ENCODE peak calls at places on chromosomes 12 and 14, in nine cellular contexts. G, D, K, L, M, S, X, U and C are unnamed samples. For H3K27me3, the result is how much of the 10 kb centered on the place peaks cover.

GRCh38 chr12:15811192-15812127 is 22.3 kb upstream of the EPS8 start:
- DNase-seq in U (no peak), L (no peak), S (no peak), M (no peak), X (no peak), G (no peak), D (no peak), K (no peak), C (no peak)

GRCh38 chr14:50058112-50058511 is 58.3 kb downstream of the VCPKMT start:
- DNase-seq in L (no peak), X (no peak), M (no peak), K (no peak), U (no peak), D (no peak), S (no peak), G (no peak), C (no peak)

GRCh38 chr14:35403085-35403396 is 1.5 kb downstream of the NFKBIA start:
- DNase-seq in X (peak), G (peak), D (no peak), K (peak), S (peak), M (peak), U (peak), L (peak), C (peak)

GRCh38 chr12:27382126-27382795 is 49.6 kb downstream of the BMAL2 start:
- DNase-seq in U (no peak), K (no peak), S (peak), D (no peak), M (no peak), X (no peak), G (no peak), L (no peak), C (no peak)

GRCh38 chr12:124489915-124490583 is 77.4 kb downstream of the NCOR2 start:
- DNase-seq in X (no peak), S (no peak), L (no peak), U (no peak), M (no peak), G (no peak), D (no peak), K (peak), C (no peak)

GRCh38 chr12:90575995-90576394 is 379.0 kb downstream of the CCER1 start:
- DNase-seq in L (no peak), S (no peak), D (peak), U (no peak), M (no peak), G (no peak), K (no peak), X (no peak), C (no peak)

GRCh38 chr12:11840350-11840749 is 190.9 kb downstream of the ETV6 start:
- DNase-seq in G (no peak), S (no peak), M (no peak), D (no peak), K (peak), L (no peak), X (no peak), U (no peak), C (no peak)

GRCh38 chr14:94543450-94544123 is 17.7 kb upstream of the SERPINA4 start:
- DNase-seq in X (no peak), S (no peak), U (no peak), K (peak), G (no peak), L (no peak), D (no peak), M (peak), C (peak)

GRCh38 chr14:89226789-89227489 is 190.1 kb downstream of the FOXN3 start:
- DNase-seq in S (no peak), K (no peak), M (no peak), L (no peak), X (no peak), G (no peak), D (no peak), U (no peak), C (no peak)

GRCh38 chr14:21652209-21652808 is 1.3 kb upstream of the OR4E2 start:
- DNase-seq in G (no peak), U (no peak), M (no peak), K (peak), S (no peak), X (no peak), L (no peak), D (no peak), C (no peak)

GRCh38 chr14:81153187-81153586 is 67.6 kb downstream of the GTF2A1 start:
- DNase-seq in S (no peak), M (no peak), D (no peak), X (no peak), G (no peak), U (no peak), L (no peak), K (no peak), C (no peak)

GRCh38 chr14:82047777-82048470 is 514.3 kb upstream of the SEL1L start:
- DNase-seq in D (no peak), K (no peak), X (no peak), L (no peak), G (no peak), M (no peak), S (no peak), U (no peak), C (no peak)

GRCh38 chr12:59936546-59936945 is 340.7 kb downstream of the SLC16A7 start:
- DNase-seq in M (no peak), L (no peak), D (no peak), G (no peak), S (no peak), U (no peak), K (no peak), X (no peak), C (no peak)

GRCh38 chr12:118685983-118686607 is 295.2 kb upstream of the SRRM4 start:
- DNase-seq in L (no peak), U (no peak), S (no peak), X (no peak), K (no peak), M (no peak), G (no peak), D (no peak), C (no peak)

GRCh38 chr14:73293782-73294781 is 56.8 kb downstream of the PAPLN start:
- DNase-seq in X (no peak), M (no peak), D (no peak), L (no peak), S (peak), G (no peak), U (no peak), K (no peak), C (no peak)

GRCh38 chr14:76872796-76873432 is 46.7 kb downstream of the LRRC74A start:
- DNase-seq in X (peak), L (peak), D (peak), G (no peak), S (peak), M (peak), K (peak), U (peak), C (peak)

GRCh38 chr14:66501592-66501991 is 6.4 kb upstream of the GPHN start:
- DNase-seq in X (no peak), S (no peak), U (no peak), M (no peak), D (no peak), G (no peak), L (no peak), K (no peak), C (no peak)

DNA sequence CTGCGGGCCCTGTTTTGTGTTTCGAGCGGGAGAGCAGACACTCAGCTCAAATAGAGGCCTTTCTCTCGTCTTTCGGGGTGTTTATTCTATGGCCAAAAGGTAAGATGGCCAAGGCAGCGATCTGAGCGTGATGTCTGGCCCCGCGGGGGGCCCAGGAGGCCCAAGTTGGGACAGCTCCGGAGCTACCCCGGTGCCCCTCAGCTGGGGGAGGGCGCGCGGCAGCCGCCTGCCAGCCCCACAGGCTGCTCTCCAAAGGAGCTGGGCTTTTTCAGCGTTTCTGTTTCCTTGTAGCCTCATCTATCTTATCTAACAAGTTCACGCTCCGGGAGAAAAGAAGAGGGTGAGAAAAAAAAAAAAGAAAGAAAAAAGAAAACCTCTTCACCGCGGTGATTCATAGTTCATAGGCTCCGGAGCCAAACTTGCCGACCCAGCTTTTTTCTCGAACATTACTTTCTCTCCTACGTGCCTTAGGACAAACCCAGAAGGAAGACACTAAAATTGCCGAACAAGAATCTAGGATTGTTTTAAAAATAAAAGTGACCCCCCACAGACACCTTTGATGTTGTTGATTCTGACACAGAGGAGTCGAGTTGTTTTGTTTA is 7.4 kb upstream of the FOXG1 start:
- DNase-seq in X (no peak), K (peak), L (no peak), D (no peak), M (peak), G (no peak), S (peak), U (peak), C (no peak)
- H3K4me3 ChIP-seq in X (no peak), K (peak), L (peak), D (peak), M (no peak), G (no peak), S (no peak), U (no peak), C (no peak)

GRCh38 chr12:93567174-93567573 is 5.3 kb upstream of the SOCS2 start:
- DNase-seq in K (no peak), L (no peak), X (no peak), G (no peak), M (no peak), D (no peak), U (no peak), S (peak), C (no peak)
- H3K27me3 ChIP-seq in K (under half), L (under half), X (under half), G (under half), M (under half), D (under half), U (under half), S (under half), C (under half)

DNA sequence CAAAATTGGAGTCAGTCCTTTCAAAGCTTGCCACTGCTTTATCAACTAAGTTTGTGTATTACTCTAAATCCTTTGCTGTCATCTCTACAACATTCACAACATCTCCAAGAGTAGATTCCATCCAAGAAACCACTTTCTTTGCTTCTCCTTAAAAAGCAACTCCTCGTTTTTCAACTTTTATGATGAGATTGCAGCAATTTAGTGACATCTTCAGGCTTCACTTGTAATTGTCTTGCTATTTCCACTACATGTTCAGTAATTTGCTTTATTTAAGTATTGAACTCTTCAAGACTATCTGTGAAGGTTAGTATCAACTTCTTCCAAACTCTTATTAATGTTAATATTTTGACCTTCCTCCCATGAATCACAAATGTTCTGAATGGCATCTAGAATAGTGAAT is 747.9 kb downstream of the TMTC2 start:
- DNase-seq in M (no peak), K (no peak), G (no peak), S (no peak), L (no peak), D (no peak), X (no peak), U (no peak), C (peak)
- TF ChIP-seq CTCF in M (no peak), K (no peak), G (no peak), S (no peak), L (no peak), D (no peak), X (no peak), U (no peak), C (no peak)

GRCh38 chr12:131941987-131942341 is 7.8 kb upstream of the EP400 start:
- DNase-seq in G (no peak), K (no peak), X (no peak), L (no peak), S (no peak), D (no peak), U (peak), M (no peak), C (no peak)

GRCh38 chr12:131943876-131944275 is 5.9 kb upstream of the EP400 start:
- DNase-seq in G (no peak), D (no peak), M (no peak), S (no peak), L (no peak), U (peak), X (no peak), K (peak), C (no peak)

GRCh38 chr12:131941116-131941986 is 8.4 kb upstream of the EP400 start:
- DNase-seq in K (no peak), M (no peak), S (no peak), U (peak), D (no peak), X (no peak), L (no peak), G (no peak), C (no peak)

GRCh38 chr12:131943389-131943788 is 6.4 kb upstream of the EP400 start:
- DNase-seq in X (no peak), G (no peak), K (peak), L (no peak), D (no peak), U (peak), M (no peak), S (no peak), C (no peak)

DNA sequence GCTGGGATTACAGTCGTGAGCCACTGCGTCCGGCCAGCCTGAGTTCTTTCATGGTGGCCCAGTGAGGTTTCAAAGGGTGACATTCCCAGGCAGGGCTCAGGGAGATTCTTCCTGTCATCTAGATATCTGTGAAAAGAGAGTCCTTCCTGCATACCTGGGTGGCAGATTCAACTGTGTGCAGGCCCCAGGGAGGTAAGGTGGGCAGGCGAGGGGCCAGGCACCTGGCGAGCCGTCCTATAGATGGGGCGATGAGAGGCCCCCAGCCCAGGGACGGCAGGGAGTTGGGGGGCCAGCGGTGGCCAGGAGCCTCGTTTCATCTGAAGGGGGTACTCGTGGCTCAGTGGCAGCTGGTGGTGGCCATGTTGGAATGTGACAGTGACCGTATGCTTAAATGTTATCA is 7.1 kb upstream of the EP400 start:
- DNase-seq in D (no peak), S (no peak), M (no peak), X (no peak), K (no peak), L (no peak), U (peak), G (no peak), C (no peak)
- H3K4me3 ChIP-seq in D (no peak), S (no peak), M (no peak), X (no peak), K (no peak), L (no peak), U (no peak), G (no peak), C (no peak)

DNA sequence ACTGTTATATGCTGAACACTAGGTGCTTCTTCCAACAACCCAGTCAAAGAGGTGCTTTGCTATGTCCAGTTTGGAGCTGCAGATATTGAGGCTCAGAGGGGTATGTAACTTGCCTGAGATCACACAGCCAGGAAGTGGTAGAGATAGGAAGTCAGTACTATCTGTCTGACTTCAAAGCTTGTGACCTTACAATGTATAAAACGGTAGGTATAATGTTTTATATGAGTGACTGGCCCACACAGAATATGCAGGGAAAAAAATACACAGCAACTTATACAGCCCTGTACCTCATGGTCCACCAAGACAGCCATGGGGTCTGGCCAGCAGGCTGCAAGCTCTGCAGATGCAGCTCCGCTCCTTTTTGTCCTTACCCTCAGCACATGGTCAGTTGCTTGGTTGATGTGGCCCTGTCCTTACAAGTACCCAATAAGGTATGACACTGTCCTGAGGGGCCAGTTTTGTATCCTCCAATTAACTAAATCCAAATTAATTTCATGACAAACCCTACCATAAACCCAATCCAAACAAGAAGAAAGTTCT is 3.9 kb upstream of the KRT4 start:
- DNase-seq in K (no peak), D (no peak), M (no peak), S (no peak), X (no peak), G (no peak), U (no peak), L (no peak), C (no peak)
- H3K27me3 ChIP-seq in K (under half), D (under half), M (under half), S (under half), X (under half), G (under half), U (half or more), L (under half), C (under half)

DNA sequence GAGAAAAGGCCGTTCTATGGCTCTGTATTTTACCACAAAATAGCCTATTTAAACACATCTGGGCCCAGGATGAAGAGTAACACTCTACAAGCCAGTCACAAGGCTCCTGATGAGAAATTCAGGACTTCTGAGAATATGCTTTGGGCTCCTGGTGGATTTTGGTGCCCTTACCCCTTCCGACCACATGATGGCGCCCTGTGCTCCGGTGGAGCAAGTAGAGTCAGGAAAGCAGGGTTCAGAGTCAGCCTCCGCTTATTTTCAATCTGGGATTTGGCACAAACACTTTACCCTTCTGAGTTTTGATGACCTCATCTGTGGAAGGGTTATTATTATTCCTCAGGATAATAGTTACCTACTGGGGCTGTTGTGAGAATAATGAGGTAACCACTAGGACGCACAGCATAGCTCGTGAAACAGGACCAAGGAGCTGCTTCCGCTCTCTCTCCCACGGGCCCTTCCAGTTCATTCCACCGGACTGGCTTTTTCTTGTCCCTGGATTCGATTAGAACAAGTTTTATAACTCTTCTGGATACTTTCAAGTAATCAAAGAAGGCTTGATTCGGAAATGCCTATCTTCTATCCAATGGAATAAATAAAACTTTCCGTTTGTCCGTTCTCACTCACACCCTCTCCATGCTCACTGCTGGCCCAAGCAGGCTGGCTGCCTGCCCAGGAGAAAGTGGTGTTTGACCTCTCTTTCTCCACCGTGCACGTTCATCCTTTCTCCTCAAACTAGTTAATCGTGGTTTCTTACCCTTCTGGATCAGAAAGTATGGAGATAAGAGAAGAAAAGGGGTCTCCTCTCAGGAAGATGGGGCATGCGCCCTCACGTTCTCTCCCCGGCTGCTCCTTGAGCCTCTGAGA is 104.6 kb downstream of the GALC start:
- DNase-seq in S (no peak), X (no peak), D (peak), G (no peak), U (no peak), L (no peak), M (no peak), K (peak), C (peak)
- TF ChIP-seq CTCF in S (peak), X (no peak), D (peak), G (no peak), U (peak), L (peak), M (peak), K (peak), C (peak)

GRCh38 chr12:111409403-111410228 is 3.9 kb downstream of the SH2B3 start:
- DNase-seq in X (no peak), M (peak), D (no peak), U (peak), L (peak), S (peak), G (no peak), K (peak), C (no peak)

GRCh38 chr12:111412007-111412829 is 6.5 kb downstream of the SH2B3 start:
- DNase-seq in U (no peak), S (peak), G (no peak), L (no peak), X (peak), M (no peak), D (peak), K (peak), C (no peak)

GRCh38 chr12:111408686-111409402 is 3.1 kb downstream of the SH2B3 start:
- DNase-seq in K (no peak), G (no peak), L (no peak), X (no peak), U (no peak), M (no peak), D (no peak), S (no peak), C (no peak)

GRCh38 chr12:111411187-111411764 is 5.6 kb downstream of the SH2B3 start:
- DNase-seq in M (no peak), X (no peak), K (peak), D (no peak), U (no peak), G (no peak), L (no peak), S (no peak), C (no peak)

GRCh38 chr12:111410229-111411186 is 4.8 kb downstream of the SH2B3 start:
- DNase-seq in X (no peak), G (no peak), M (no peak), S (peak), U (peak), D (no peak), L (no peak), K (peak), C (no peak)
- H3K4me3 ChIP-seq in X (no peak), G (no peak), M (peak), S (peak), U (peak), D (no peak), L (no peak), K (no peak), C (no peak)

GRCh38 chr12:24541193-24541871 is 407.6 kb downstream of the BCAT1 start:
- DNase-seq in D (no peak), S (no peak), K (no peak), G (no peak), L (no peak), X (no peak), M (no peak), U (no peak), C (no peak)
- H3K27me3 ChIP-seq in D (under half), S (under half), K (under half), G (under half), L (under half), X (under half), M (under half), U (under half), C (under half)

DNA sequence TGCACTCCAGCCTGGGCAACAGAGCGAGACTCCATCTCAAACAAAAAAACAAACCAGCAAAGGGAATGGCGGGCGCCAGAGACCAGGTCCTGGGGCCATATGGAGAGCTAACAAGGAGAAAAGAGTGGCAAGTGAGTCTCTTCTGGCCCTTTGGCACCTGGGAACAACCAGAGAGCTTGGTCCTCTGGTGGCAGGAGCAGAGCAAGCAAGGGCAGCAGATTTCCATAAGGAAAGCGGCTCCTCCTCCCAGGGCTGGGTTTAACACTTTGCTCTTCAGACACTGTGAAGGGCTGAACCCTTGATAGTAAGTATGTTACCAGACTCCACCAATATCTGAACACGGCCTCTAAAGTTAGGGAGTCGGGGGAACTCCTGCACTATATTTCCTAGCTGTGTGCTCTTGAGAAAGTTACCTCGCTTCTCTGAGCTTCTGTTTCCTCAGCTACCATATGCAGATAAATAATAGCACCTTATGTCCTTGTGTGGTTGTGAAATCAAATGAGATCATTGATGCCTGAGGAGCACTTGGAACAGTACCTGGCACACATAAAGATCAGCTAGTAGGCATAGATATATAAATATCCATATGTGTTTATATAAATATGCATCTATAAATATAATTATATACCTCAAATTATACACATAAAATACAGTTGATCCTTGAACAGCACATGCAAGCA is 33.4 kb upstream of the PLEKHG6 start:
- DNase-seq in K (peak), G (no peak), M (peak), D (no peak), S (no peak), L (no peak), U (peak), X (no peak), C (peak)
- TF ChIP-seq CTCF in K (peak), G (no peak), M (peak), D (no peak), S (no peak), L (no peak), U (peak), X (no peak), C (peak)